ENCODE peak calls at places on chromosomes 6 and 20, in ten cellular contexts. X, N, D, Q, L, W, F, K, J and S are unnamed samples.

GRCh38 chr20:23746321-23746720 is 4.4 kb downstream of the CST1 start:
- DNase-seq in N (no peak), F (no peak), D (no peak), K (no peak), W (no peak), Q (no peak), J (peak), X (no peak), L (no peak), S (no peak)

GRCh38 chr6:2448826-2449571 is 203.6 kb upstream of the GMDS start:
- DNase-seq in W (peak), K (no peak), N (no peak), D (peak), J (no peak), F (peak), L (no peak), Q (peak), X (peak), S (peak)

GRCh38 chr6:25012657-25013056 is 76.9 kb upstream of the RIPOR2 start:
- DNase-seq in X (no peak), N (no peak), K (no peak), F (no peak), L (no peak), W (no peak), Q (no peak), J (no peak), D (peak), S (no peak)

GRCh38 chr6:16337280-16337975 is 99.0 kb downstream of the GMPR start:
- DNase-seq in X (no peak), K (no peak), F (no peak), D (peak), J (peak), Q (peak), W (no peak), L (peak), N (peak), S (peak)

GRCh38 chr6:19597809-19598320 is 239.3 kb upstream of the ID4 start:
- DNase-seq in K (no peak), F (no peak), N (no peak), X (no peak), L (no peak), D (no peak), W (no peak), Q (no peak), J (no peak), S (no peak)

GRCh38 chr6:52725530-52726192 is 37.6 kb downstream of the GSTA2 start:
- DNase-seq in D (no peak), N (no peak), K (no peak), L (no peak), F (peak), J (no peak), Q (peak), X (no peak), W (no peak), S (peak)

GRCh38 chr6:43283905-43284304 is 14.2 kb upstream of the SLC22A7 start:
- DNase-seq in D (no peak), N (no peak), J (no peak), L (no peak), X (no peak), Q (no peak), F (no peak), K (no peak), W (no peak), S (no peak)

GRCh38 chr20:22453244-22454080 is 130.9 kb downstream of the FOXA2 start:
- DNase-seq in J (no peak), F (peak), W (no peak), L (no peak), N (no peak), K (no peak), X (peak), Q (no peak), D (peak), S (no peak)

GRCh38 chr20:63706852-63707557 is 771 bp downstream of the ARFRP1 start:
- DNase-seq in N (peak), D (peak), L (peak), K (no peak), J (no peak), F (peak), W (peak), X (no peak), Q (no peak), S (peak)

GRCh38 chr6:130485870-130486269 is 120.1 kb downstream of the TMEM200A start:
- DNase-seq in L (no peak), J (no peak), N (no peak), D (no peak), W (no peak), K (no peak), Q (no peak), F (no peak), X (no peak), S (no peak)

GRCh38 chr20:43716757-43717615 is 9.8 kb downstream of the GTSF1L start:
- DNase-seq in N (no peak), F (no peak), Q (no peak), J (no peak), W (no peak), X (no peak), D (no peak), K (no peak), L (no peak), S (no peak)

GRCh38 chr6:11596640-11597237 is 59.2 kb downstream of the TMEM170B start:
- DNase-seq in J (no peak), L (no peak), F (no peak), K (no peak), N (no peak), D (no peak), W (no peak), X (no peak), Q (no peak), S (no peak)

GRCh38 chr20:10466855-10467254 is 31.8 kb downstream of the SLX4IP start:
- DNase-seq in K (no peak), X (no peak), F (no peak), Q (no peak), L (no peak), D (peak), W (no peak), J (no peak), N (no peak), S (no peak)

GRCh38 chr6:18990313-18990978 is 603.3 kb downstream of the RNF144B start:
- DNase-seq in J (no peak), F (peak), X (peak), D (peak), N (peak), Q (peak), W (peak), L (peak), K (no peak), S (peak)

GRCh38 chr20:61801065-61801360 is 264.7 kb downstream of the TAF4 start:
- DNase-seq in F (no peak), W (no peak), K (no peak), J (no peak), D (no peak), N (peak), Q (no peak), X (no peak), L (no peak), S (no peak)

GRCh38 chr6:115358616-115359015 is 702.1 kb downstream of the FRK start:
- DNase-seq in N (no peak), Q (no peak), F (no peak), K (no peak), J (no peak), X (no peak), W (no peak), L (no peak), D (no peak), S (no peak)

GRCh38 chr6:1592852-1593251 is 16.9 kb upstream of the FOXC1 start:
- DNase-seq in W (no peak), K (no peak), J (no peak), L (no peak), X (no peak), N (no peak), F (no peak), D (no peak), Q (no peak), S (no peak)

GRCh38 chr6:136365781-136366354 is 76.2 kb upstream of the BCLAF1 start:
- DNase-seq in J (no peak), F (no peak), D (no peak), Q (peak), K (no peak), L (peak), N (peak), X (no peak), W (no peak), S (peak)

GRCh38 chr6:12587096-12587495 is 129.5 kb upstream of the PHACTR1 start:
- DNase-seq in K (no peak), F (no peak), X (no peak), W (no peak), D (no peak), N (no peak), L (no peak), J (no peak), Q (no peak), S (no peak)

GRCh38 chr6:51490101-51490500 is 597.3 kb downstream of the PKHD1 start:
- DNase-seq in F (no peak), L (no peak), K (no peak), X (no peak), J (no peak), N (no peak), W (no peak), Q (no peak), D (no peak), S (no peak)

GRCh38 chr20:58603656-58604184 is 47.4 kb upstream of the STX16 start:
- DNase-seq in W (no peak), X (no peak), J (no peak), K (no peak), N (peak), Q (no peak), L (no peak), F (no peak), D (no peak), S (no peak)

GRCh38 chr6:163417595-163417994 is 3.1 kb downstream of the QKI start:
- DNase-seq in F (no peak), N (no peak), J (no peak), D (peak), X (no peak), W (no peak), L (no peak), K (no peak), Q (no peak), S (no peak)

GRCh38 chr6:42338573-42339218 is 113.0 kb downstream of the TRERF1 start:
- DNase-seq in L (no peak), W (no peak), J (no peak), X (peak), N (no peak), D (peak), F (no peak), K (no peak), Q (no peak), S (no peak)

GRCh38 chr20:50416930-50417329 is 93.3 kb upstream of the PTPN1 start:
- DNase-seq in L (no peak), N (no peak), F (no peak), W (no peak), K (no peak), X (no peak), D (no peak), Q (no peak), J (no peak), S (no peak)

GRCh38 chr6:35368038-35368887 is 25.9 kb downstream of the PPARD start:
- DNase-seq in L (no peak), J (no peak), W (no peak), D (peak), X (peak), K (no peak), Q (no peak), F (peak), N (no peak), S (peak)

GRCh38 chr6:107616776-107617175 is 126.9 kb downstream of the SOBP start:
- DNase-seq in L (no peak), K (no peak), J (peak), Q (no peak), N (no peak), X (no peak), W (no peak), F (no peak), D (no peak), S (no peak)

GRCh38 chr6:122621638-122622037 is 11.4 kb downstream of the PKIB start:
- DNase-seq in X (no peak), K (no peak), W (no peak), F (no peak), L (no peak), Q (no peak), N (no peak), J (no peak), D (no peak), S (no peak)

GRCh38 chr6:152034631-152035030 is 227.1 kb downstream of the ESR1 start:
- DNase-seq in F (peak), Q (no peak), J (no peak), D (no peak), W (no peak), L (no peak), X (no peak), K (no peak), N (no peak), S (no peak)

GRCh38 chr6:45148711-45149341 is 179.3 kb upstream of the RUNX2 start:
- DNase-seq in D (no peak), J (no peak), F (no peak), L (no peak), W (no peak), N (no peak), X (no peak), Q (no peak), K (no peak), S (no peak)

GRCh38 chr6:431986-432385 is 40.4 kb downstream of the IRF4 start:
- DNase-seq in Q (no peak), L (no peak), D (no peak), K (no peak), X (no peak), J (no peak), N (no peak), F (no peak), W (no peak), S (no peak)

GRCh38 chr6:17741507-17741906 is 34.8 kb upstream of the NUP153 start:
- DNase-seq in L (no peak), J (no peak), N (no peak), F (no peak), W (no peak), X (no peak), K (no peak), Q (no peak), D (no peak), S (no peak)

GRCh38 chr20:1702288-1702687 is 44.7 kb upstream of the SIRPG start:
- DNase-seq in Q (no peak), W (no peak), D (no peak), X (no peak), K (no peak), N (no peak), L (no peak), F (no peak), J (peak), S (no peak)

GRCh38 chr6:161618816-161619454 is 345.1 kb upstream of the AGPAT4 start:
- DNase-seq in K (no peak), J (no peak), F (peak), L (no peak), Q (no peak), W (no peak), N (no peak), X (peak), D (no peak), S (no peak)

GRCh38 chr6:26088344-26088743 is 1.1 kb downstream of the HFE start:
- DNase-seq in J (no peak), F (no peak), W (no peak), Q (no peak), D (no peak), X (no peak), N (no peak), L (peak), K (no peak), S (no peak)
- TF ChIP-seq POLR2AphosphoS5 in J (peak), F (no peak), W (no peak), Q (peak), D (no peak), X (no peak), N (no peak), L (peak), K (no peak), S (peak)

DNA sequence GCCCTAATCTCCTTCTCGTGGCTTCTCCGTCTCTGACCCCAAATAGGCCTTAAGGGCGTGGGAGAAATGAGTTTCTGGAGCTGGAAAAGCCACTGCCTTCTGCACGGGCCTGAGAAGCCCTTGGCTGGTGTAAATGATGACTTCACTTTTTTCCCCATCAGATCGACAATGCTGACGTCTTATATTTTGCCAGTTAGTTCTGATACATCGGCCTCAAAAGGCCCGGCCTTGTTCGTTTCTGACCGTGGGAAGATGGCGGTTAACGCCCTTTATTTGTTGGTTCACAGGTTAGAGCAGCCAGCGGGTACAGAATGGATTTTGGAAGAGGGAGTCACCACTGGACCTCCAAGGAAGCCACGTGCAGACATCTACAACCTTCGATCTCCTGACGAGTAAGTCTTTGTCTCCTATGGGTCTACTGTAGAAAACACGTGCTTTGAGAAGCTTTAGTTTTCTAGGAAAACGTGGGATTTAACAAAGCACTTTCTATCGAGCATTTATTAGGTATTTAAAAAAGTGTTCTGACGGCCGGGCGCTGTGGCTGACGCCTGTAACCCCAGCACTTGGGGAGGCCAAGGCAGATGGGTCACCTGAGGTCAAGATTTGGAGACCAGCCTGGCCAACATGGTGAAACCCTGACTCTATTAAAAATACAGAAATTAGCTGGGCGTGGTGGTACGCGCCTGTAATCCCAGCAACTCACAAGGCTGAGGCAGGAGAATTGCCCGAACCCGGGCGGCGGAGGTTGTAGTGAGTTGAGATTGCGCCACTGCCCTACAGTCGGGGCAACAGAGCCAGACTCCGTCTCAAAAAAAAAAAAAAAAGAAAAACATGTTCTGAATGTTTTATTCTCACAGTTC is 1.2 kb upstream of the ZNFX1 start:
- DNase-seq in W (no peak), F (peak), J (no peak), D (no peak), K (no peak), N (peak), Q (no peak), X (no peak), L (no peak), S (no peak)
- TF ChIP-seq POLR2AphosphoS5 in W (no peak), F (no peak), J (no peak), D (no peak), K (no peak), N (no peak), Q (no peak), X (peak), L (no peak), S (no peak)

DNA sequence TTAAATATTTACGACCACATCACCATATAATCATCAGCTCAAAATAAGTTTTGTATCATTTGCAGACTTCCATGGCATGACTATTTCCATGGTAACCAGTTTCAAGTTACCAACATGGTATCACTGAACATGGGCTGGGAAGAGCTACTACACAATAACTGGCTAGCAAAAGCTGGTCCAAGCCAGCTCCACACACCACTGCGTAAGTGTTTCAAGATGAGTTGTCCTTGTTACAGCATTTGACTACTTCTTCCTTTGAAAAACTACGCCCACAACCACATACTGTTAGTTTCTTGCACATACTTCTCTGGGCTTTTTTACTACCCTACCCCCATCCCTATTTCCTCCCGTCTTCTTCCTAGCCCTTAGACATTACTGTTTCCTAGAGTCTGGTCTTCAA is 8.5 kb downstream of the CD164 start:
- DNase-seq in L (no peak), K (no peak), D (no peak), N (no peak), J (no peak), W (no peak), X (no peak), Q (no peak), F (no peak), S (no peak)
- TF ChIP-seq POLR2AphosphoS5 in L (no peak), K (no peak), D (no peak), N (no peak), J (no peak), W (peak), X (peak), Q (no peak), F (no peak), S (no peak)

DNA sequence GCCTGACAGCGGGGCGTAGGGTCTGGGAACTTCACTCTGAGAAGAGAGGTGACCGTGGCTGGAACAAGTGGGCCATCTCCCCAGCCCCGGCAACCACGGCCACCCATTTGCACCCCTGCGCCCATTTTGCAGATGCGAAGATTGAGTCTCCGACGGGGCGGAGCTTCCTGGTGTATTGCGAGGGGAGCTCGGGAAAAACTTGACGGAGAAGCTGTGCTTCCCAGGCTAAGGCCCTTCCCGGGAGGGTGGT is 653 bp downstream of the ZNF335 start:
- DNase-seq in L (no peak), W (peak), N (no peak), J (no peak), F (no peak), K (no peak), Q (no peak), D (no peak), X (no peak), S (peak)
- TF ChIP-seq POLR2AphosphoS5 in L (no peak), W (no peak), N (no peak), J (no peak), F (no peak), K (no peak), Q (no peak), D (no peak), X (no peak), S (no peak)

DNA sequence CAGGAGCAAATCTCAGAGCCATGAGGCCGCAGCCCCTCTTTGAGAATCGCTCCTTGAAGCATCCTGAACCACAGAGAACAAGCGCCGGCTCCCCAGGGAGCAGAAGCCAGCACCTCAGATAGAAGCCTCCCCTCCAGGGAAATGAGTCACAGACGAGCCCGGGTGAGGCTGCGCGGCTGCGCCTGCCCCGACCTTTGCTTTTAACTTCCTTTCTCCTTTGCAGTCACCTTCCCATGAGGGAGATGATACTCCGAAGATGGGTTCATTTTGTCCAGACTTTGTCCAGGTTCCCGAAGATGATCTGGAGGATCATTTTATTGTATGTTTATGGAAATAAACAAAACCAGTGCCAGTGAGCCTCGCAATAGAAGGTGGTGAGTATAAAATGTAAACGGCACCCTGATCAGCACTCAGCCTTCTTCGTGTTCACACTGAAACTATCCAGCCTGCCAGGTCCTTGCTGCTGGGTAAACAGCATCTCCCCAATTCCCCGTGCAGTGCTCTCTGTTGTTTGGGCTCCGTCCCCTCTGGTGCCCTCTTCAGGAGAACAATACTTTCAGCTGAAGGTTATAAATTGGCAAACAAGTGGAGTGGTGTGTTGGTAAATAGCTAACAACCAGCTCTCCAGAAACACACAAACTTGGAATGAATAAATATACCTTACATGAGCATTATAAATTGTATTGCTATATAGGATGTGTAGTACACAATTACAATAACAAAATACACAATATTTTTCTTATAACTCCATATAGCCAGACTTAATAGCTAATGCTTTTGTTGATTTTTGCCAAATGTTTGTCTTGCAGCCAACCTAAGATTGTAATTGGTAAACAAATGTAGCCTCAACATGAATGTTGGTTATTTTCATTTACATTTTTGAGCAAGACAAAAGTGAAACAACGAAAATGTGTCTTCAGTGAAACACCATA is 41.4 kb upstream of the TMEM181 start:
- DNase-seq in J (no peak), Q (peak), K (no peak), L (no peak), D (peak), W (peak), F (peak), N (no peak), X (peak), S (peak)
- TF ChIP-seq POLR2AphosphoS5 in J (no peak), Q (no peak), K (no peak), L (no peak), D (no peak), W (no peak), F (no peak), N (no peak), X (no peak), S (peak)